ENCODE peak calls at places on chromosomes 12 and 14, in eight cellular contexts. One of them, this sample, is unnamed.

GRCh38 chr12:16346931-16347330 is 514 bp upstream of the MGST1 start:
- DNase-seq in HCT116: no peak
- DNase-seq in SK-N-SH: no peak
- DNase-seq in GM12878: no peak
- DNase-seq in Panc1: no peak
- DNase-seq in GM23338: no peak
- DNase-seq in HepG2: peak
- DNase-seq in K562: no peak
- DNase-seq in this sample: no peak

GRCh38 chr12:47082963-47083621 is 3.3 kb upstream of the AMIGO2 start:
- DNase-seq in HCT116: no peak
- DNase-seq in SK-N-SH: no peak
- DNase-seq in GM12878: no peak
- DNase-seq in Panc1: peak
- DNase-seq in GM23338: no peak
- DNase-seq in HepG2: no peak
- DNase-seq in K562: peak
- DNase-seq in this sample: no peak

GRCh38 chr14:20679907-20680306 is 4.5 kb upstream of the RNASE4 start:
- DNase-seq in HCT116: no peak
- DNase-seq in SK-N-SH: peak
- DNase-seq in GM12878: no peak
- DNase-seq in Panc1: peak
- DNase-seq in GM23338: peak
- DNase-seq in HepG2: peak
- DNase-seq in K562: peak
- DNase-seq in this sample: no peak

GRCh38 chr14:77319416-77319815 is 1.3 kb downstream of the POMT2 start:
- DNase-seq in HCT116: no peak
- DNase-seq in SK-N-SH: no peak
- DNase-seq in GM12878: no peak
- DNase-seq in Panc1: no peak
- DNase-seq in GM23338: no peak
- DNase-seq in HepG2: no peak
- DNase-seq in K562: no peak
- DNase-seq in this sample: no peak

GRCh38 chr12:57836442-57837375 is 9.8 kb downstream of the CTDSP2 start:
- DNase-seq in HCT116: no peak
- DNase-seq in SK-N-SH: no peak
- DNase-seq in GM12878: no peak
- DNase-seq in Panc1: no peak
- DNase-seq in GM23338: peak
- DNase-seq in HepG2: no peak
- DNase-seq in K562: peak
- DNase-seq in this sample: peak

GRCh38 chr12:50282581-50283229 is 615 bp downstream of the LIMA1 start:
- DNase-seq in HCT116: no peak
- DNase-seq in SK-N-SH: no peak
- DNase-seq in GM12878: no peak
- DNase-seq in Panc1: no peak
- DNase-seq in GM23338: no peak
- DNase-seq in HepG2: no peak
- DNase-seq in K562: no peak
- DNase-seq in this sample: no peak

GRCh38 chr12:7188557-7189397 is 709 bp upstream of the PEX5 start:
- DNase-seq in HCT116: peak
- DNase-seq in SK-N-SH: peak
- DNase-seq in GM12878: peak
- DNase-seq in Panc1: peak
- DNase-seq in GM23338: peak
- DNase-seq in HepG2: peak
- DNase-seq in K562: peak
- DNase-seq in this sample: peak

GRCh38 chr12:94707892-94708291 is 57.5 kb upstream of the TMCC3 start:
- DNase-seq in HCT116: no peak
- DNase-seq in SK-N-SH: no peak
- DNase-seq in GM12878: no peak
- DNase-seq in Panc1: no peak
- DNase-seq in GM23338: no peak
- DNase-seq in HepG2: no peak
- DNase-seq in K562: no peak
- DNase-seq in this sample: no peak

GRCh38 chr14:101719045-101719645 is 42.4 kb upstream of the PPP2R5C start:
- DNase-seq in HCT116: no peak
- DNase-seq in SK-N-SH: no peak
- DNase-seq in GM12878: no peak
- DNase-seq in Panc1: no peak
- DNase-seq in GM23338: no peak
- DNase-seq in HepG2: no peak
- DNase-seq in K562: no peak
- DNase-seq in this sample: no peak

GRCh38 chr14:50714452-50715073 is 46.5 kb upstream of the SAV1 start:
- DNase-seq in HCT116: peak
- DNase-seq in SK-N-SH: peak
- DNase-seq in GM12878: no peak
- DNase-seq in Panc1: no peak
- DNase-seq in GM23338: peak
- DNase-seq in HepG2: peak
- DNase-seq in K562: peak
- DNase-seq in this sample: no peak

GRCh38 chr14:99687284-99688209 is 3.4 kb downstream of the CYP46A1 start:
- DNase-seq in HCT116: peak
- DNase-seq in SK-N-SH: no peak
- DNase-seq in GM12878: no peak
- DNase-seq in Panc1: no peak
- DNase-seq in GM23338: peak
- DNase-seq in HepG2: peak
- DNase-seq in K562: no peak
- DNase-seq in this sample: no peak

GRCh38 chr12:47730341-47730744 is 5.1 kb upstream of the ENDOU start:
- DNase-seq in HCT116: no peak
- DNase-seq in SK-N-SH: no peak
- DNase-seq in GM12878: no peak
- DNase-seq in Panc1: no peak
- DNase-seq in GM23338: no peak
- DNase-seq in HepG2: no peak
- DNase-seq in K562: no peak
- DNase-seq in this sample: no peak

GRCh38 chr14:54703082-54703481 is 136.2 kb downstream of the SAMD4A start:
- DNase-seq in HCT116: no peak
- DNase-seq in SK-N-SH: no peak
- DNase-seq in GM12878: no peak
- DNase-seq in Panc1: no peak
- DNase-seq in GM23338: no peak
- DNase-seq in HepG2: no peak
- DNase-seq in K562: no peak
- DNase-seq in this sample: no peak

GRCh38 chr12:123431951-123432886 is 4.3 kb downstream of the RILPL2 start:
- DNase-seq in HCT116: no peak
- DNase-seq in SK-N-SH: no peak
- DNase-seq in GM12878: no peak
- DNase-seq in Panc1: no peak
- DNase-seq in GM23338: no peak
- DNase-seq in HepG2: no peak
- DNase-seq in K562: no peak
- DNase-seq in this sample: no peak

GRCh38 chr12:41061189-41061588 is 126.9 kb upstream of the PDZRN4 start:
- DNase-seq in HCT116: no peak
- DNase-seq in SK-N-SH: no peak
- DNase-seq in GM12878: no peak
- DNase-seq in Panc1: no peak
- DNase-seq in GM23338: no peak
- DNase-seq in HepG2: no peak
- DNase-seq in K562: no peak
- DNase-seq in this sample: no peak

GRCh38 chr14:64771161-64771560 is 66.9 kb downstream of the PLEKHG3 start:
- DNase-seq in HCT116: no peak
- DNase-seq in SK-N-SH: no peak
- DNase-seq in GM12878: no peak
- DNase-seq in Panc1: no peak
- DNase-seq in GM23338: no peak
- DNase-seq in HepG2: no peak
- DNase-seq in K562: no peak
- DNase-seq in this sample: no peak

DNA sequence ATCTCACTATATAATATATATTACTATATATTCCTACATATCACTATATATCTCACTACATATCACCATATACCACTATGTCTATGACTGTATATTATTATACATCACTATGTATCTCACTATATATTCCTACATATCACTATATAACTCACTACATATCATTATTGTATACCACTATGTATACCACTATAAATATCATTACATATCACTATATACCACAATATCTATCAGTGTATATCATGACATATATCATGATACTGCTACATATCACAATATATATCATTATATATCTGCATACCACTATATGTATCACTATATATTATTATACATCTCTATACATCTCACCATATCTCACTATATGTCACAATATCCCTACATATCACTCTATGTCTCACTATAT is 121.5 kb downstream of the ASCL4 start:
- DNase-seq in HCT116: no peak
- DNase-seq in SK-N-SH: no peak
- DNase-seq in GM12878: no peak
- DNase-seq in Panc1: no peak
- DNase-seq in GM23338: no peak
- DNase-seq in HepG2: no peak
- DNase-seq in K562: no peak
- DNase-seq in this sample: no peak
- TF ChIP-seq POLR2AphosphoS5 in HCT116: no peak
- TF ChIP-seq POLR2AphosphoS5 in SK-N-SH: no peak
- TF ChIP-seq POLR2AphosphoS5 in GM12878: no peak
- TF ChIP-seq POLR2AphosphoS5 in Panc1: no peak
- TF ChIP-seq POLR2AphosphoS5 in GM23338: no peak
- TF ChIP-seq POLR2AphosphoS5 in HepG2: no peak
- TF ChIP-seq POLR2AphosphoS5 in K562: no peak
- TF ChIP-seq POLR2AphosphoS5 in this sample: no peak

GRCh38 chr12:27616356-27617150 is 79.7 kb upstream of the REP15 start:
- DNase-seq in HCT116: no peak
- DNase-seq in SK-N-SH: no peak
- DNase-seq in GM12878: no peak
- DNase-seq in Panc1: no peak
- DNase-seq in GM23338: no peak
- DNase-seq in HepG2: no peak
- DNase-seq in K562: no peak
- DNase-seq in this sample: no peak
- TF ChIP-seq REST in HCT116: no peak
- TF ChIP-seq REST in SK-N-SH: no peak
- TF ChIP-seq REST in GM12878: no peak
- TF ChIP-seq REST in Panc1: no peak
- TF ChIP-seq REST in GM23338: no peak
- TF ChIP-seq REST in HepG2: no peak
- TF ChIP-seq REST in K562: no peak
- TF ChIP-seq REST in this sample: no peak

GRCh38 chr14:22509751-22510300 is 79.2 kb downstream of the DAD1 start:
- DNase-seq in HCT116: no peak
- DNase-seq in SK-N-SH: no peak
- DNase-seq in GM12878: no peak
- DNase-seq in Panc1: no peak
- DNase-seq in GM23338: no peak
- DNase-seq in HepG2: no peak
- DNase-seq in K562: no peak
- DNase-seq in this sample: peak

GRCh38 chr14:22508662-22509035 is 80.4 kb downstream of the DAD1 start:
- DNase-seq in HCT116: no peak
- DNase-seq in SK-N-SH: no peak
- DNase-seq in GM12878: no peak
- DNase-seq in Panc1: no peak
- DNase-seq in GM23338: no peak
- DNase-seq in HepG2: no peak
- DNase-seq in K562: no peak
- DNase-seq in this sample: no peak

GRCh38 chr14:22509036-22509709 is 79.9 kb downstream of the DAD1 start:
- DNase-seq in HCT116: no peak
- DNase-seq in SK-N-SH: peak
- DNase-seq in GM12878: peak
- DNase-seq in Panc1: no peak
- DNase-seq in GM23338: no peak
- DNase-seq in HepG2: no peak
- DNase-seq in K562: no peak
- DNase-seq in this sample: no peak

GRCh38 chr14:22506778-22507351 is 82.2 kb downstream of the DAD1 start:
- DNase-seq in HCT116: no peak
- DNase-seq in SK-N-SH: no peak
- DNase-seq in GM12878: no peak
- DNase-seq in Panc1: no peak
- DNase-seq in GM23338: no peak
- DNase-seq in HepG2: no peak
- DNase-seq in K562: no peak
- DNase-seq in this sample: no peak

DNA sequence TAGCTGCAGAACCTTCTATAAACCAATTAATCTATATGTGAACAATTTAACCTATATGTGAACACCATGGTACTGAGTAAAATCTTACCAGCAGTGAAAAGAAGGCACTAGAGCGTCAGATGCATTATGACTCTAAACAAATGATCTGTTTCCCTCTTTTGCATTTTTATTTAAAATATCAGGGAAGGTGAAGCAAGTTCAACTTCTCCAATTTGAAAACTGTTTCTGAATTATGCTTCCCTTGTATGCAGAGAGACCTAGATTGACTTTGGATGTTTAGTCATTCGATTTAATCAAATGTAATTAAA is 80.9 kb downstream of the DAD1 start:
- DNase-seq in HCT116: no peak
- DNase-seq in SK-N-SH: no peak
- DNase-seq in GM12878: no peak
- DNase-seq in Panc1: no peak
- DNase-seq in GM23338: no peak
- DNase-seq in HepG2: no peak
- DNase-seq in K562: no peak
- DNase-seq in this sample: no peak
- H3K4me3 ChIP-seq in HCT116: no peak
- H3K4me3 ChIP-seq in SK-N-SH: no peak
- H3K4me3 ChIP-seq in GM12878: peak
- H3K4me3 ChIP-seq in Panc1: no peak
- H3K4me3 ChIP-seq in GM23338: no peak
- H3K4me3 ChIP-seq in HepG2: no peak
- H3K4me3 ChIP-seq in K562: no peak
- H3K4me3 ChIP-seq in this sample: no peak

DNA sequence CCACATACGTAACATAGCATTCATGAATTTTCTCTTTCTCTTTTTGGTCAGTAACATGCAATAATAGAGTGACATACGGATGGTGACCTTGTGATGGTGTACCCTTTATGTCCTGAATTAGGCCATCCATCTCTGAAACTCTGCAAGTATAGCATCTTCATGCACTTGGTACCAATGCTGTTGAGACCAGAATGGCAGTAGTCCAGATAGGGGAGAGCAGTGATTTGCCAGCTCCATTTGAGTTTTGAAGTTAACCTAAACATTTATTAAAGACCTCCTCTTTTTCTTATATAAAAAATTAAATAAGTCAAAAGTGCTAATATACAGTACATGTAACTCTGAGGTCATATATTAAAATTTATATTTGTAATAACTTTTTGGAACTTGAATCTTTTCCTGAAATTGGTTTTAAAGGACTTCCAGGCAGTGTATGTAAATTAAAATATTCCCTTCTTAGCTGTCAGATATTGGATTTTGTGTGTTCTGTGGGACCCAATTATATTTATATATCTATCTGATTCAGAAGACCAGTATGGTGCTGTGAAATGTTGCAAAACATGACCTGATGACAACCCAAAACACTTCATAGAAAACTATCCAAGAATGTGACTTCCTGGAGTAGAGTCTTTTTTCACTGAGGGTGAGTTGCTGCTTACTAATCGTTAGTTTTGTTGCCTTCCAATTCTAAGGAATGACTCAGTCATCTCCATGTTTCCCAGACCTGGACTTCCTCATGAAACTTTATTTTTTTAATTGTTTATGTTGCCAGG is 3.5 kb downstream of the ELK3 start:
- DNase-seq in HCT116: peak
- DNase-seq in SK-N-SH: no peak
- DNase-seq in GM12878: no peak
- DNase-seq in Panc1: no peak
- DNase-seq in GM23338: no peak
- DNase-seq in HepG2: no peak
- DNase-seq in K562: no peak
- DNase-seq in this sample: no peak
- TF ChIP-seq POLR2AphosphoS5 in HCT116: peak
- TF ChIP-seq POLR2AphosphoS5 in SK-N-SH: peak
- TF ChIP-seq POLR2AphosphoS5 in GM12878: no peak
- TF ChIP-seq POLR2AphosphoS5 in Panc1: no peak
- TF ChIP-seq POLR2AphosphoS5 in GM23338: no peak
- TF ChIP-seq POLR2AphosphoS5 in HepG2: no peak
- TF ChIP-seq POLR2AphosphoS5 in K562: no peak
- TF ChIP-seq POLR2AphosphoS5 in this sample: no peak

This sample was measured in HL-60.